ENCODE peak calls at places on chromosomes 1 and 21, in ten cellular contexts. R is right lobe of liver, Y is transverse colon, G is ovary, A is H54, S is body of pancreas, O is testis, K is heart left ventricle, L is K562, D is GM12892. N is an unnamed sample.

GRCh38 chr21:33470701-33471100 is 9.1 kb downstream of the TMEM50B start:
- DNase-seq in R (no peak), Y (no peak), G (no peak), A (no peak), S (no peak), O (no peak), K (no peak), L (no peak), D (no peak), N (no peak)

GRCh38 chr1:2283371-2283990 is 55.4 kb downstream of the SKI start:
- DNase-seq in R (peak), Y (no peak), G (no peak), A (no peak), S (no peak), O (no peak), K (no peak), L (no peak), D (no peak), N (no peak)

GRCh38 chr21:42337830-42338729 is 12.7 kb downstream of the TFF2 start:
- DNase-seq in R (peak), Y (peak), G (peak), A (peak), S (peak), O (peak), K (peak), L (peak), D (no peak), N (peak)

GRCh38 chr21:23811802-23812201 is 1795.5 kb downstream of the MRPL39 start:
- DNase-seq in R (no peak), Y (no peak), G (no peak), A (no peak), S (no peak), O (no peak), K (no peak), L (no peak), D (no peak), N (no peak)

GRCh38 chr1:6956488-6957159 is 171.4 kb downstream of the CAMTA1 start:
- DNase-seq in R (no peak), Y (no peak), G (no peak), A (no peak), S (no peak), O (no peak), K (no peak), L (no peak), D (no peak), N (no peak)

GRCh38 chr1:41843378-41843777 is 75.3 kb downstream of the HIVEP3 start:
- DNase-seq in R (no peak), Y (no peak), G (no peak), A (no peak), S (no peak), O (no peak), K (no peak), L (no peak), D (no peak), N (no peak)

GRCh38 chr1:10779201-10779600 is 17.2 kb downstream of the CASZ1 start:
- DNase-seq in R (peak), Y (peak), G (no peak), A (peak), S (peak), O (no peak), K (no peak), L (no peak), D (no peak), N (no peak)

GRCh38 chr1:245671966-245672767 is 517.4 kb downstream of the KIF26B start:
- DNase-seq in R (peak), Y (no peak), G (no peak), A (no peak), S (no peak), O (no peak), K (no peak), L (no peak), D (no peak), N (no peak)

GRCh38 chr21:38921511-38922215 is 115.9 kb downstream of the ETS2 start:
- DNase-seq in R (no peak), Y (peak), G (no peak), A (no peak), S (no peak), O (no peak), K (no peak), L (no peak), D (no peak), N (no peak)

GRCh38 chr1:229287257-229287656 is 16.3 kb downstream of the RAB4A start:
- DNase-seq in R (no peak), Y (no peak), G (no peak), A (no peak), S (no peak), O (no peak), K (no peak), L (no peak), D (no peak), N (no peak)

GRCh38 chr21:42645211-42646075 is 8.0 kb upstream of the PDE9A start:
- DNase-seq in R (peak), Y (no peak), G (no peak), A (no peak), S (no peak), O (no peak), K (no peak), L (no peak), D (no peak), N (no peak)

GRCh38 chr1:57312869-57313268 is 111.0 kb downstream of the DAB1 start:
- DNase-seq in R (no peak), Y (no peak), G (no peak), A (no peak), S (no peak), O (no peak), K (no peak), L (no peak), D (no peak), N (no peak)

GRCh38 chr1:244970236-244970652 is 105.9 kb upstream of the HNRNPU start:
- DNase-seq in R (no peak), Y (no peak), G (no peak), A (peak), S (peak), O (no peak), K (no peak), L (peak), D (no peak), N (peak)

GRCh38 chr21:36976882-36977651 is 10.6 kb upstream of the HLCS start:
- DNase-seq in R (no peak), Y (peak), G (peak), A (no peak), S (peak), O (peak), K (peak), L (peak), D (no peak), N (peak)

GRCh38 chr1:156025873-156026272 is 5.1 kb upstream of the SSR2 start:
- DNase-seq in R (no peak), Y (peak), G (no peak), A (no peak), S (peak), O (peak), K (peak), L (peak), D (peak), N (peak)

GRCh38 chr1:156801409-156802121 is 15.1 kb downstream of the SH2D2A start:
- DNase-seq in R (no peak), Y (no peak), G (no peak), A (no peak), S (no peak), O (no peak), K (no peak), L (no peak), D (no peak), N (no peak)

GRCh38 chr1:92792340-92792782 is 7.5 kb upstream of the EVI5 start:
- DNase-seq in R (no peak), Y (no peak), G (no peak), A (no peak), S (no peak), O (no peak), K (no peak), L (peak), D (no peak), N (peak)

GRCh38 chr1:12052997-12053686 is 10.0 kb upstream of the TNFRSF8 start:
- DNase-seq in R (no peak), Y (no peak), G (peak), A (no peak), S (no peak), O (peak), K (peak), L (no peak), D (no peak), N (no peak)

GRCh38 chr21:46094401-46095105 is 3.4 kb upstream of the COL6A2 start:
- DNase-seq in R (no peak), Y (no peak), G (no peak), A (no peak), S (no peak), O (no peak), K (no peak), L (no peak), D (no peak), N (no peak)

GRCh38 chr1:174217787-174218574 is 58.7 kb downstream of the RABGAP1L start:
- DNase-seq in R (no peak), Y (no peak), G (no peak), A (no peak), S (no peak), O (no peak), K (no peak), L (peak), D (no peak), N (peak)

GRCh38 chr1:151710187-151710586 is 6.4 kb downstream of the CELF3 start:
- DNase-seq in R (no peak), Y (no peak), G (no peak), A (no peak), S (peak), O (peak), K (no peak), L (peak), D (no peak), N (peak)

GRCh38 chr1:222928212-222928611 is 113.4 kb downstream of the DISP1 start:
- DNase-seq in R (peak), Y (peak), G (peak), A (no peak), S (peak), O (peak), K (peak), L (no peak), D (no peak), N (no peak)

GRCh38 chr1:228314315-228314657 is 92.3 kb downstream of the TRIM11 start:
- DNase-seq in R (no peak), Y (no peak), G (peak), A (no peak), S (no peak), O (no peak), K (peak), L (no peak), D (no peak), N (no peak)

GRCh38 chr1:95287078-95287477 is 53.1 kb downstream of the RWDD3 start:
- DNase-seq in R (no peak), Y (no peak), G (no peak), A (no peak), S (no peak), O (no peak), K (no peak), L (no peak), D (no peak), N (no peak)

GRCh38 chr1:150257624-150258274 is at the start of gene CA14:
- DNase-seq in R (peak), Y (no peak), G (peak), A (no peak), S (no peak), O (peak), K (no peak), L (no peak), D (no peak), N (no peak)

GRCh38 chr1:36989260-36989659 is 45.1 kb downstream of the GRIK3 start:
- DNase-seq in R (no peak), Y (no peak), G (no peak), A (no peak), S (no peak), O (peak), K (no peak), L (no peak), D (no peak), N (no peak)

GRCh38 chr21:38077504-38077903 is 161.2 kb upstream of the KCNJ6 start:
- DNase-seq in R (no peak), Y (no peak), G (no peak), A (no peak), S (no peak), O (no peak), K (no peak), L (no peak), D (no peak), N (no peak)

GRCh38 chr1:44112486-44112885 is 6.1 kb upstream of the KLF17 start:
- DNase-seq in R (no peak), Y (no peak), G (no peak), A (peak), S (no peak), O (no peak), K (no peak), L (no peak), D (no peak), N (no peak)

GRCh38 chr1:210223174-210223904 is 9.3 kb upstream of the SERTAD4 start:
- DNase-seq in R (no peak), Y (peak), G (no peak), A (no peak), S (no peak), O (no peak), K (no peak), L (no peak), D (no peak), N (no peak)

GRCh38 chr21:44436958-44437357 is 18.4 kb upstream of the LRRC3 start:
- DNase-seq in R (peak), Y (no peak), G (peak), A (no peak), S (no peak), O (no peak), K (no peak), L (no peak), D (no peak), N (no peak)

GRCh38 chr1:19646771-19647319 is 2.7 kb downstream of the NBL1 start:
- DNase-seq in R (no peak), Y (no peak), G (no peak), A (no peak), S (no peak), O (no peak), K (no peak), L (no peak), D (no peak), N (no peak)

GRCh38 chr1:36846366-36846765 is 187.9 kb downstream of the GRIK3 start:
- DNase-seq in R (no peak), Y (no peak), G (no peak), A (no peak), S (no peak), O (no peak), K (no peak), L (no peak), D (no peak), N (no peak)

GRCh38 chr1:183278736-183279591 is 92.9 kb downstream of the LAMC2 start:
- DNase-seq in R (no peak), Y (no peak), G (no peak), A (peak), S (no peak), O (no peak), K (no peak), L (no peak), D (no peak), N (no peak)

GRCh38 chr1:203361843-203362524 is 11.1 kb upstream of the FMOD start:
- DNase-seq in R (no peak), Y (no peak), G (peak), A (peak), S (no peak), O (no peak), K (no peak), L (no peak), D (no peak), N (no peak)

GRCh38 chr21:28016571-28016970 is 976.1 kb downstream of the LTN1 start:
- DNase-seq in R (no peak), Y (no peak), G (no peak), A (no peak), S (no peak), O (no peak), K (no peak), L (no peak), D (no peak), N (no peak)

DNA sequence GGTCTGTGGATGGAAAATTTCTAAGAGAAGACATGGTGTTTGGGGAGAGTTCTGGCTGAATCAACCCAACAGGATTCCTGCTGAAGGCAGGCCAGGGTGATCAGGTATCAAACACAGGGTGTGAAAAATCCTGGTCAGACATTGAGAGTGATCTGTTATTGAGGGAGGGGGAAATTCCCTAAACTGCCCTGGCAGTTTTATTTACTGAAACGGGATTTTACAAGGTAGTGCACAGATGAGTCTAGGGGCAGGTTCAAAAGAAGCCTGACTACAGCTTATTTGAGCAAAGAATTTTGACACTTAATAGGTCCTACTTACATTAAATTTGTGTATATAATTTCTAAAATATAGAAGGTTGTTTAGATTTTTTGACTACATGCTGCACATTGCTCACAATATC is 569.4 kb upstream of the RGS18 start:
- DNase-seq in R (no peak), Y (no peak), G (no peak), A (no peak), S (no peak), O (no peak), K (no peak), L (no peak), D (no peak), N (no peak)
- TF ChIP-seq POLR2A in R (no peak), Y (no peak), G (no peak), A (no peak), S (no peak), O (no peak), K (no peak), L (no peak), D (no peak), N (no peak)

DNA sequence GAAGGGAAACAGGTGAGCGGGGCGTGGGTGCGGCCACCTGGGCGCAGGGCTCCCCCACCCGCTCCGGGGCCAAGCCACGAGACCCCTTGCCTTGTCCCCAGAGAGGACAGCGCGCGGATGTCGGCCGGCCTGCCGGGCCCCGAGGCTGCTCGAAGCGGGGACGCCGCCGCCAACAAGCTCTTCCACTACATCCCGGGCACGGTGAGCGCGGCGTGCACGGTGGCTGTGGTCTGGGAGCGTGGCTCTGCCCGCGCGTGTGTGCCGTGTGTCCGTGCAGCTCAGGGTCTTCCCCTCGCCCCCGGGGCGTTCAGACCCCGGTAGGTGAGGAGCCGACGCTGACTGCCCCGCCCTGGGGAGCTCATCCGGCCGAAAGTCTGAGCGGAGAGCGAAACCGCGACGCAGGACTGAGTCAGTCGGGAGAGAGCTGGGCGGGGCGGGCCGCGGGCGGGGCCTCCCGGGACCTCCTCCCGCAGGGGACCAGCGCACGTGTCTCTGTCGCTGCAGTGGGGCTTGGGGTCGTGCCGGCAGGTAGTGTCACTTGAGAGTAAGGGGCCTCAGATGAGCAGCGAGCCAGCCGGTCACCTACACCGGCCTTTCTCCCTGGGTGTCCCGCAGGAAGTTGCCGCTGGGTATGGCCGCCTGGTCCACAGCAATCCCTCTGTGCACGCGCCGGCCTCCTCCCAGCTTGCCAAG is 467 bp downstream of the PLEKHN1 start:
- DNase-seq in R (peak), Y (peak), G (peak), A (peak), S (peak), O (peak), K (peak), L (peak), D (peak), N (peak)
- TF ChIP-seq POLR2A in R (peak), Y (no peak), G (no peak), A (no peak), S (peak), O (no peak), K (no peak), L (peak), D (no peak), N (no peak)

DNA sequence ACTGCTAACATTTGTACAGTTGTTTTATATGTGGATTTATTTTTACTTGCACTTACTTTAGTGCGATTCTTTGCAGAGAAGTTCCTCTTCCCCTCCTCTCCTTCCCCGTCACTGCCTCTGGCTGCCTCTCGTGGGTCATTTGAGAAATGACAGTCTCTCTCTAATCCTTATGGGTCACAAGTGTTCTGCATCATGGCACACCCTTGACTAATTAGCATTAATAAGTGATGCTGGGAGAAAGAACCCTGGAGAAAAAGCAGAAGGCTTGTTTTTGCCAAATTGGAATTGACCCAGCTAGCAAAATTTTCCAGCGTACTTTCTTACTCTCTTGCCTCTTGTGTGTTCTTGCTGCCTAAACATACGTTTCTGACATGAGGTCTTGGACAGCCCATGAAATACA is 301.2 kb downstream of the DUSP10 start:
- DNase-seq in R (no peak), Y (no peak), G (no peak), A (no peak), S (no peak), O (no peak), K (no peak), L (no peak), D (no peak), N (no peak)
- TF ChIP-seq POLR2A in R (no peak), Y (no peak), G (no peak), A (no peak), S (no peak), O (no peak), K (no peak), L (no peak), D (no peak), N (no peak)

DNA sequence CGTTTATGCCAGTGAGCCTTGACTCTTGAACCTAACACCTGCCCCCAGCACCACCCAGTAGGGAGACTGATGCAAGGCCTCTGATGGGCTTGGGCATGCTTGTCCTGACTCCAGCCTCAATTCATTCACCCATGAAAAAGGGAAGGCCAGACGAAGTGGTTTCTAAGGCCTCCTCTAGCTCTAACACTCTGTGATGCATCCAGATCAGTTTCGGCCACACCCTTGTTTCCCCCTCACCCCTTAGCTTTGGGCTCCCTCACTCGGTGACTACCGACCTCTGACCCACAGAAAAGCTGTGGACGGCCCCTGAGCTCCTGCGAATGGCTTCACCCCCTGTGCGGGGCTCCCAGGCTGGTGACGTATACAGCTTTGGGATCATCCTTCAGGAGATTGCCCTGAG is 8.9 kb downstream of the NPR1 start:
- DNase-seq in R (no peak), Y (no peak), G (no peak), A (no peak), S (no peak), O (no peak), K (no peak), L (no peak), D (no peak), N (no peak)
- TF ChIP-seq POLR2A in R (no peak), Y (no peak), G (no peak), A (no peak), S (no peak), O (no peak), K (no peak), L (no peak), D (no peak), N (no peak)

N was measured in erythroblast.